ENCODE peak calls at places on chromosomes 5 and 9, in eight cellular contexts. R is cardiac fibroblast, Z is heart left ventricle, B is NCI-H1417 treated with DMSO at 0.1 percent for 48 hours, D is kidney glomerular epithelial cell, H is NCI-H1105, M is spleen, L is DMS153. U is an unnamed sample.

GRCh38 chr9:131628821-131629197 is 83.5 kb downstream of the PRRT1B start:
- DNase-seq in R (no peak), Z (no peak), B (no peak), D (no peak), H (no peak), M (no peak), L (no peak), U (no peak)

GRCh38 chr5:181221792-181222629 is 1.1 kb upstream of the TRIM41 start:
- DNase-seq in R (peak; percentile 94), Z (peak; percentile 89), B (no peak), D (no peak), H (no peak), M (peak; percentile 97), L (no peak), U (peak; percentile 81)

GRCh38 chr5:176131771-176132170 is 106.5 kb upstream of the SIMC1 start:
- DNase-seq in R (no peak), Z (no peak), B (no peak), D (no peak), H (no peak), M (no peak), L (no peak), U (no peak)

GRCh38 chr5:143056331-143056689 is 286.1 kb downstream of the ARHGAP26 start:
- DNase-seq in R (no peak), Z (no peak), B (no peak), D (no peak), H (no peak), M (no peak), L (no peak), U (no peak)

GRCh38 chr5:15794117-15794985 is 294.4 kb downstream of the FBXL7 start:
- DNase-seq in R (peak; percentile 53), Z (no peak), B (no peak), D (peak; percentile 22), H (no peak), M (no peak), L (no peak), U (no peak)

GRCh38 chr9:134983094-134983493 is 65.4 kb upstream of the FCN1 start:
- DNase-seq in R (no peak), Z (peak; percentile 53), B (no peak), D (no peak), H (no peak), M (peak; percentile 89), L (no peak), U (no peak)

GRCh38 chr5:106152569-106152968 is 1518.2 kb downstream of the EFNA5 start:
- DNase-seq in R (no peak), Z (no peak), B (no peak), D (no peak), H (no peak), M (no peak), L (no peak), U (no peak)

GRCh38 chr5:64854855-64855254 is 86.1 kb downstream of the CWC27 start:
- DNase-seq in R (no peak), Z (no peak), B (no peak), D (no peak), H (no peak), M (no peak), L (no peak), U (no peak)